ENCODE peak calls at places on chromosomes 3 and 15, in six cellular contexts. D is H1, O is HepG2, A is K562, I is GM12892, W is GM12878. B is an unnamed sample.

GRCh38 chr3:100104817-100105413 is 9.4 kb downstream of the FILIP1L start:
- DNase-seq in W (no peak), A (no peak), D (no peak), I (no peak), O (no peak), B (no peak)

GRCh38 chr3:48039487-48040190 is 23.4 kb upstream of the MAP4 start:
- DNase-seq in W (no peak), A (no peak), O (peak), I (no peak), D (no peak), B (no peak)

GRCh38 chr3:194142156-194142910 is 6.4 kb downstream of the HES1 start:
- DNase-seq in W (no peak), I (no peak), D (no peak), O (no peak), A (no peak), B (no peak)

GRCh38 chr3:134369861-134370596 is 4.2 kb downstream of the AMOTL2 start:
- DNase-seq in W (no peak), I (no peak), A (no peak), D (no peak), O (no peak), B (no peak)

GRCh38 chr3:124851136-124851535 is 36.0 kb downstream of the ITGB5 start:
- DNase-seq in W (no peak), O (no peak), D (no peak), A (no peak), I (no peak), B (no peak)

GRCh38 chr3:71006810-71007785 is 576.4 kb downstream of the FOXP1 start:
- DNase-seq in D (no peak), A (peak), O (peak), W (no peak), I (no peak), B (no peak)

GRCh38 chr15:57731543-57732103 is 25.1 kb downstream of the POLR2M start:
- DNase-seq in W (no peak), D (no peak), A (no peak), O (no peak), I (no peak), B (no peak)

GRCh38 chr3:40237892-40238571 is 71.5 kb upstream of the EIF1B start:
- DNase-seq in D (no peak), O (no peak), W (no peak), I (no peak), A (no peak), B (no peak)

GRCh38 chr3:129057249-129057648 is 3.3 kb upstream of the GP9 start:
- DNase-seq in A (no peak), I (no peak), O (no peak), W (no peak), D (no peak), B (no peak)

GRCh38 chr3:109643590-109643989 is 306.2 kb upstream of the DPPA4 start:
- DNase-seq in A (no peak), W (no peak), O (peak), D (no peak), I (no peak), B (no peak)

GRCh38 chr15:33344530-33344929 is 33.8 kb downstream of the RYR3 start:
- DNase-seq in A (no peak), W (no peak), D (no peak), I (no peak), O (no peak), B (no peak)

GRCh38 chr3:4772858-4773257 is 206.4 kb upstream of the BHLHE40 start:
- DNase-seq in I (no peak), W (no peak), O (no peak), A (no peak), D (no peak), B (no peak)

GRCh38 chr15:85781099-85781498 is 13.6 kb downstream of the KLHL25 start:
- DNase-seq in A (no peak), W (no peak), D (no peak), O (peak), I (no peak), B (no peak)

GRCh38 chr3:129673897-129674797 is 67.7 kb upstream of the PLXND1 start:
- DNase-seq in A (no peak), O (no peak), W (no peak), I (no peak), D (no peak), B (no peak)

GRCh38 chr3:9498781-9499180 is 54.8 kb downstream of the LHFPL4 start:
- DNase-seq in D (no peak), O (no peak), A (no peak), I (no peak), W (no peak), B (no peak)

GRCh38 chr3:154182322-154182922 is 61.2 kb downstream of the ARHGEF26 start:
- DNase-seq in W (no peak), A (no peak), I (no peak), O (no peak), D (no peak), B (no peak)

GRCh38 chr3:17551333-17551732 is 191.1 kb downstream of the TBC1D5 start:
- DNase-seq in A (no peak), D (no peak), I (no peak), O (no peak), W (no peak), B (no peak)

GRCh38 chr3:43950775-43951174 is 260.0 kb downstream of the ABHD5 start:
- DNase-seq in W (no peak), I (no peak), O (no peak), A (no peak), D (no peak), B (no peak)

GRCh38 chr15:35358824-35359223 is 187.1 kb downstream of the DPH6 start:
- DNase-seq in A (no peak), D (no peak), W (no peak), I (no peak), O (no peak), B (no peak)

GRCh38 chr3:142964150-142964498 is 650 bp upstream of the PAQR9 start:
- DNase-seq in D (no peak), W (no peak), I (no peak), A (no peak), O (no peak), B (no peak)

GRCh38 chr3:32285910-32286309 is 47.4 kb downstream of the CMTM8 start:
- DNase-seq in I (no peak), D (no peak), O (no peak), A (no peak), W (no peak), B (no peak)

GRCh38 chr3:158804441-158804840 is 2.6 kb downstream of the MFSD1 start:
- DNase-seq in I (no peak), D (no peak), A (no peak), O (no peak), W (no peak), B (no peak)

GRCh38 chr3:65732060-65732933 is 306.4 kb downstream of the MAGI1 start:
- DNase-seq in O (peak), D (no peak), W (peak), I (peak), A (peak), B (peak)

GRCh38 chr3:50050361-50050760 is 38.4 kb upstream of the RBM5 start:
- DNase-seq in O (peak), W (no peak), I (no peak), D (no peak), A (no peak), B (no peak)

GRCh38 chr15:68054658-68055223 is 626 bp downstream of the PIAS1 start:
- DNase-seq in D (peak), O (peak), A (peak), I (peak), W (no peak), B (no peak)

GRCh38 chr3:189756651-189757078 is 125.5 kb downstream of the TP63 start:
- DNase-seq in O (no peak), A (no peak), D (no peak), W (no peak), I (no peak), B (no peak)

GRCh38 chr15:76235186-76235826 is 76.0 kb downstream of the ETFA start:
- DNase-seq in I (no peak), W (no peak), D (no peak), O (peak), A (peak), B (no peak)

GRCh38 chr3:193837347-193837827 is 244.4 kb downstream of the OPA1 start:
- DNase-seq in A (no peak), O (no peak), W (no peak), D (no peak), I (no peak), B (no peak)

GRCh38 chr3:69353492-69353891 is 32.4 kb downstream of the FRMD4B start:
- DNase-seq in D (no peak), I (no peak), W (no peak), O (no peak), A (no peak), B (no peak)
- TF ChIP-seq POLR2A in D (no peak), I (no peak), W (no peak), O (no peak), A (no peak), B (peak)

GRCh38 chr15:79373728-79374127 is 58.4 kb upstream of the MINAR1 start:
- DNase-seq in O (no peak), A (no peak), I (no peak), W (no peak), D (no peak), B (no peak)

GRCh38 chr15:79381593-79381992 is 50.5 kb upstream of the MINAR1 start:
- DNase-seq in D (no peak), A (no peak), I (no peak), O (peak), W (no peak), B (no peak)

GRCh38 chr15:79380755-79381499 is 51.2 kb upstream of the MINAR1 start:
- DNase-seq in W (peak), I (peak), O (peak), D (peak), A (peak), B (peak)

GRCh38 chr15:79376383-79376782 is 55.8 kb upstream of the MINAR1 start:
- DNase-seq in W (no peak), I (no peak), D (no peak), O (no peak), A (no peak), B (no peak)

DNA sequence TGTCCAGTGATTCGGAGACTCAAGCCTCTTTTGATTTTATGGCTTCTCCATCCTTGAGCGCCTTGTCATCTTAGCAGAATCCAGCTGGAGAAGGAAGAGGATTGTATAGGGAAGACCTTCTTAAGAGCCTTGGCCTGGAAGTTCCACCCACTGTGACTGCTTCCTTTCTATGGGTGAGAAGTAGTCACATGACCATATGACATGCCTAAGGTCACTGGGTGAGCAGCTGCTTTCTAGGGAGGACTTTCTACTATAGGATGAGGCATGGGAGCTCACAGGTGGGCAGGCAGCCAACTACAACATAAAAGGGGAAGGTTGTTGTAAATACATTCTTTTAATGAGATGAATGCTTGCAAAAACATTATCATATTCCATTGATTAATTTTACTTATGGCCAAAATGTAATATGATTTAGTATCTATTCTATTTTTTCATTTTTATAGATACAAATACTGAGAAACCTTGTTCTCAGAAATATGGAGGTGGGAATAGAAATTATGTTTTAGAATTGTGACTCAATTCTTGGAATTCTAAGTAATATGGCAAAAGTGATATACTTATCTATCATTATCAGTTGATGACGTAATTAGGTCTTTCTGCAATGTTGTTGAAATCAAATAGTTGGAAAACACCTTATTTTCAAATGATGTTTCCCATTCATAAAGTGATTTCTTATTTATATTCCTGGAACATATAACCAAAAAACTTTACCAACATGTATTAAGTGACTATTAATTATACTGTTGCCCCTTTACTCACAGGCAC is 53.6 kb upstream of the MINAR1 start:
- DNase-seq in D (no peak), I (no peak), W (no peak), A (peak), O (no peak), B (no peak)
- TF ChIP-seq POLR2AphosphoS5 in D (no peak), I (no peak), W (no peak), A (no peak), O (no peak), B (no peak)

DNA sequence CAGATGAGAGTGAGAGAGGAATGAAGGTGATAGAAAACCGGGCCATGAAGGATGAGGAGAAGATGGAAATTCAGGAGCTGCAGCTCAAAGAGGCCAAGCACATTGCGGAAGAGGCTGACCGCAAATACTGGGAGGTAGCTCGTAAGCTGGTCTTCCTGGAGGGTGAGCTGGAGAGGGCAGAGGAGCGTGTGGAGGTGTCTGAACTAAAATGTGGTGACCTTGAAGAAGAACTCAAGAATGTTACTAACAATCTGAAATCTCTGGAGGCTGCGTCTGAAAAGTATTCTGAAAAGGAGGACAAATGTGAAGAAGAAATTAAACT is 88.9 kb downstream of the EOMES start:
- DNase-seq in W (no peak), A (no peak), I (no peak), D (no peak), O (peak), B (no peak)
- TF ChIP-seq TAF1 in W (no peak), A (no peak), I (no peak), D (no peak), O (peak), B (no peak)

GRCh38 chr15:51077565-51078153 is 17.0 kb downstream of the TNFAIP8L3 start:
- DNase-seq in O (no peak), A (peak), I (no peak), D (peak), W (peak), B (peak)
- TF ChIP-seq POLR2A in O (no peak), A (no peak), I (peak), D (peak), W (peak), B (no peak)

GRCh38 chr3:184637705-184638104 is 74.2 kb downstream of the MAGEF1 start:
- DNase-seq in O (no peak), D (no peak), W (no peak), A (no peak), I (no peak), B (no peak)

GRCh38 chr3:184635126-184635525 is 73.5 kb downstream of the EPHB3 start:
- DNase-seq in I (no peak), D (no peak), O (no peak), W (no peak), A (no peak), B (no peak)

GRCh38 chr3:184635774-184636173 is 74.2 kb downstream of the EPHB3 start:
- DNase-seq in W (no peak), D (no peak), A (no peak), O (no peak), I (no peak), B (no peak)

GRCh38 chr3:184639351-184639750 is 72.5 kb downstream of the MAGEF1 start:
- DNase-seq in A (no peak), O (no peak), D (no peak), I (no peak), W (no peak), B (no peak)

GRCh38 chr3:184636774-184637316 is 75.0 kb downstream of the MAGEF1 start:
- DNase-seq in I (no peak), A (no peak), O (no peak), D (no peak), W (no peak), B (no peak)
- TF ChIP-seq POLR2AphosphoS5 in I (no peak), A (no peak), O (no peak), D (no peak), W (no peak), B (no peak)

DNA sequence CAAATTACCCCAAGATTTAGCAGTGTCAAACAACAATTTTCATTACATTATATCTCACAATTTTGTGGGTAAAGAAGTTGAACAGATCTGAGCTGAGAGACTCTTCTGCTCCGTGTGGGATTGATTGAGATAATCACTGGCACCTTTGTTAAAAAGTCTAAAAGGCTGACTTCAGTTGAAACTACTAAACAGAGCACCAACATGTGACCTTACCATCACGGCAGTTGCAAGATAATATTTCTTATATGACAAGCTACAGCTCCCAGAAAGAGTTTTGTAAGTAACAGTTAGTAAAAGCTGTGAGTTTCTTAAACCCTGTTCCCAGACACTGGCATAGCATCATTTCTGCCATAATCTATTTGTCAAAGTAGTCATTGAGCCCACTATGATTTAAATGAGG is 25.0 kb downstream of the CGGBP1 start:
- DNase-seq in D (no peak), A (no peak), O (no peak), W (no peak), I (no peak), B (no peak)
- TF ChIP-seq TAF1 in D (no peak), A (no peak), O (no peak), W (no peak), I (no peak), B (no peak)